ENCODE peak calls at places on chromosomes 4 and X, in six cellular contexts. W is HepG2, D is IMR-90, C is body of pancreas, B is spleen, R is Peyer's patch. I is an unnamed sample. For H3K9me3, the result is how much of the 10 kb centered on the place peaks cover.

GRCh38 chr4:119116021-119116420 is 19.6 kb upstream of the MYOZ2 start:
- DNase-seq in R (no peak), W (no peak), B (no peak), D (no peak), C (no peak), I (no peak)

GRCh38 chr4:17866790-17867189 is 56.0 kb downstream of the NCAPG start:
- DNase-seq in W (no peak), D (no peak), B (no peak), R (no peak), C (no peak), I (no peak)

GRCh38 chrX:126552313-126553022 is at the start of gene DCAF12L1:
- DNase-seq in R (no peak), C (no peak), B (peak), W (no peak), D (no peak), I (peak)

GRCh38 chrX:149497626-149498025 is 7.5 kb downstream of the IDS start:
- DNase-seq in C (no peak), D (peak), W (no peak), R (no peak), B (no peak), I (no peak)

GRCh38 chr4:82561745-82562552 is at the start of gene TMEM150C:
- DNase-seq in C (peak), R (no peak), W (no peak), D (no peak), B (no peak), I (peak)

GRCh38 chr4:66766557-66766956 is 778.7 kb downstream of the CENPC start:
- DNase-seq in W (no peak), C (no peak), D (no peak), R (no peak), B (no peak), I (no peak)

GRCh38 chr4:113978561-113979156 is 788 bp downstream of the ARSJ start:
- DNase-seq in W (no peak), B (peak), C (no peak), D (peak), R (no peak), I (no peak)

GRCh38 chr4:57320217-57320616 is 210.0 kb upstream of the IGFBP7 start:
- DNase-seq in B (no peak), C (no peak), W (no peak), R (no peak), D (no peak), I (no peak)

GRCh38 chrX:142233400-142233799 is 28.3 kb upstream of the MAGEC2 start:
- DNase-seq in B (no peak), C (no peak), W (no peak), D (no peak), R (no peak), I (no peak)

GRCh38 chrX:48703642-48704481 is 7.3 kb downstream of the SUV39H1 start:
- DNase-seq in B (peak), W (no peak), C (no peak), D (peak), R (no peak), I (no peak)

GRCh38 chr4:175413561-175413960 is 398.5 kb downstream of the GPM6A start:
- DNase-seq in R (no peak), D (no peak), W (no peak), B (no peak), C (no peak), I (no peak)

GRCh38 chrX:44060221-44060620 is 87.0 kb upstream of the NDP start:
- DNase-seq in D (no peak), B (no peak), C (no peak), W (no peak), R (no peak), I (no peak)

GRCh38 chrX:108131471-108131870 is 39.9 kb downstream of the ATG4A start:
- DNase-seq in W (no peak), D (peak), R (no peak), C (no peak), B (no peak), I (no peak)

GRCh38 chrX:9788908-9789307 is 2.7 kb downstream of the SHROOM2 start:
- DNase-seq in D (peak), R (no peak), C (peak), B (peak), W (peak), I (peak)

GRCh38 chrX:3518870-3519269 is 172.4 kb upstream of the MXRA5 start:
- DNase-seq in R (peak), W (peak), C (no peak), B (no peak), D (peak), I (no peak)

GRCh38 chr4:17265139-17265538 is 246.8 kb downstream of the QDPR start:
- DNase-seq in R (no peak), C (no peak), D (no peak), B (no peak), W (no peak), I (no peak)

GRCh38 chrX:97529801-97530200 is 646.1 kb downstream of the RPA4 start:
- DNase-seq in W (no peak), B (no peak), D (peak), R (no peak), C (no peak), I (no peak)

DNA sequence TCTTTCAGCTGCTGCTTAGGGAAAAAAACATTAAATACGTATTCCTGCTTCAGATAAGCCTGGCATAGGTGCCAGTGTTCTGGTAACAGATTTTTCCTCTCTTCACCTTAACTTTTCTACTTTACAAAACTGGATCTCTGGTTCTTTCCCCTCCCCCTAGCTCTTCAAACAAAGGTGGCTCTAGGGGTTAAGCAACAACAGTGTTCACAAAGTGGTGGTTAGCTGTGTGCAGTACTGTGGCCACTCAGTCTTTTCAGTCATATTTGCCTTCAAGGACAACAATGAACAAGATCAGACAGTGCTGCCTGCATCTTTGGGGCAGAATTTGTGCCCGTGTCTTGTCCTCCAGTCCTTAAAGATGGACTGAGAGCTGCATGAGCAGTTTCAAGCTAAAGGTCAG is 15.1 kb upstream of the RGN start:
- DNase-seq in B (no peak), C (no peak), D (no peak), W (peak), R (no peak), I (no peak)
- H3K9me3 ChIP-seq in B (under half), C (under half), D (under half), W (under half), R (under half), I (under half)

DNA sequence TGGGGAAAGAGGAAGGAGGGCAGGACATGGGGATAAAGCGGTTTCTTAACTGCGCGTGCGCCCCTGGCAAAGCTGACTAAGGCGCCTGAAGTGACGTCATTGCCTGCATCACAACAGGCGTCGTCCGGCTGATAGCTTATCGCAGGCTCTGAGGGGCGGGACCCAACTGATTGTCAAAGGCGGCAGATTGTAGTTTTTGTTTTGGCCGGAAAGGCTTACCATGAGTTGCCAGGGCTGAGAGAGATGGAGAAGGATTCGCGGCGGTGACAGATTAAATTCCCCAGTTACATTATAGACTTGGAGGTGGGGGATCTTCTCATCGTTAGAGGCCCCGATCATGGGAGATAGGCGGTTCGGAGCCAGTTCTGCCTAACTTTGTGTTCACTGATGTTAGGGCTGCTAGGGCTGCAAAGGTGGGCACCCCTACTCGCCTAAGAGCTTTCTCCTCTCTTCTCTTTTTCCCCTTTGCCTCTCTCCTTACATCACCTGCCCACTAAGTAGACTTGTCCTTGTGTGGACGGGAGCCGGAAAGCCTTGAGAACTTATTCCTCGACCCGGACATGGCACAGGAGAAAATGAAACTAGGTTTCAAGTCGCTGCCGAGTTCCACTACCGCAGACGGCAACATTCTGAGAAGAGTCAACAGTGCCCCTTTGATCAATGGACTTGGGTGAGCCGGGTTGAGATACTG is 148.9 kb upstream of the PLAC1 start:
- DNase-seq in D (peak), B (peak), C (peak), R (peak), W (peak), I (peak)
- TF ChIP-seq POLR2A in D (peak), B (no peak), C (no peak), R (peak), W (peak), I (no peak)

DNA sequence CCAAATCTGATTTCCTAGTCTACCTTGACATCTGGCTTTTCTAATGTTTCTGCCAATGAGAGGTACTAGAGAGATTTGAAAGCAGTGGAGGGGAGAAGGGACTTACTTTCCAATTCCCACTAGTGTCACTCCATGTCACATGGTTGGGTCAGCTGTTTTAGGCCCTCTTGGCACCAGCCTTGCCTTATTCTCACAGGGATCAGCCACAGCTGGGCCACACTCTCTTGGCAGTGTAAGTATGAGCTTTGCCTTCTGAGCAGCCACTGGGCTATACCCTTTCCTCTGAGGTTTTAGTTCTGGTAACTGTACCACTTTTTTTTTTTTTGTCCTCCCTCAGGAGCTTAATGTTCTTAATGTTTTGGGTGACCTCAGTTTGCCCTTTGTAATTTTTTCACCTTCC is 10.2 kb upstream of the ADH1C start:
- DNase-seq in C (no peak), D (no peak), B (no peak), W (no peak), R (no peak), I (peak)
- H3K9me3 ChIP-seq in C (under half), D (under half), B (under half), W (under half), R (under half), I (under half)

DNA sequence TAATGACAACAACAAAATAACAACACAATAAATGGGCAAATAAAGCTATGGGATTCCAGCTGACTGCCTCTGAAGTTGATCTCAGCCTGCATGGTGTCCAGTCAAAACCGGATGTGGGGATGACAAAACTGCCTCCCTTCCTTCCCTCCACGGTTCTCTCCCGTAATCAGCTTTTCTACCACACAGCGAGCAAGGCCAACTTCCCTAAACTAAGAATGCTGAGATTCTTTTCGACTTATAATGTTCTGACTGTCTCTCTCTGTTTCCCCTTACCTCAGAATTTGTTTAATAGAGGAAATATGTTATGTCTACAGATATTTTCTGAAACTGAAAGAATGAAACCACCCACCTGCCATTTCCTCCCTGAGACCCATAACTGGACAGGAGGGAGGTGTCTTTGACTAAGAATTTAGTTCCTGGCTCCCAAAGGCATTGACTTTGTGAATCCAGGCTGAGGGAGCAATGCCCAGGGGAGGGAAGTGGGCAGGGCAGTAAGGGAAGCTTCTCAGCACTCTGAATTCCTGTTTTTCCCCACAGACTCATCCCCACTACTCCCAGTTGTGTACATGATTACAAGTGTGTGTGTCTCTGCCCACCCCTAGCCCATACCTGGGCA is 1.0 kb upstream of the TLR1 start:
- DNase-seq in W (no peak), B (peak), R (peak), C (no peak), D (no peak), I (no peak)
- TF ChIP-seq POLR2A in W (no peak), B (no peak), R (no peak), C (no peak), D (no peak), I (no peak)

GRCh38 chrX:152307936-152308335 is 143.2 kb downstream of the GABRA3 start:
- DNase-seq in R (no peak), D (no peak), W (no peak), B (no peak), C (no peak), I (no peak)
- H3K9me3 ChIP-seq in R (under half), D (under half), W (under half), B (under half), C (under half), I (under half)

GRCh38 chr4:19659131-19659530 is 592.6 kb upstream of the SLIT2 start:
- DNase-seq in D (no peak), B (no peak), R (no peak), W (no peak), C (no peak), I (peak)
- TF ChIP-seq POLR2A in D (no peak), B (no peak), R (no peak), W (no peak), C (no peak), I (no peak)

DNA sequence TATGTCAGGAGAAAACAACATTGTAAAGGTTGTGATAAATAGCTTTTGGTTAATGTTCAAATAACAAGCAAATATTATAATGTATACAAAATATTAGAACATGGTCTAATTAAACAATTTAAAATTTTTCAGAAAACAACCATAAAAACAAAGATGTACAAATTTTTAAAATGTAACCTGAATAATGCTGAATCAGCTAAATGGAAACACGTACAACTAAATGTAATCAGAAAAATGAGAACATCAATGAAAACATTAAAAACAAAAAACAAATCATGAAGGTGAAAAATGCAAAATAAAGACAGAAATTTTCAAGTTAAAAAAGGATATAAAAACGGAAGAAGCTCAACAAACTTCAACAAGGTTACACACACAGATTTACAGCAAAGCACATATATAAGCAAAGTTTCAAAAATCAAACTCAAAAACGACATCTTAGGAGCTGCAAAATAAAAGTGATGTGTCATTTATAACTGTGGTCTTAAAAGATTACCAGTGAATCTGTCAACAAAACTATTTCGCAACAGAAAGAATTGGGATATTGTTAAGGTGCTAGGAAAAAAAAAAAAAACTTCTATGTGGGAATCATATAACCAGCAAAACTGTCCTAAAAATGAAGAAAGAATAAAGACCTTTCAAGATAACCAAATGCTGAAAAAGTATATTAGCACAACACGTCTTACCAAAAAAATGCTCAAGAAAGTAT is 31.8 kb downstream of the ZNF732 start:
- DNase-seq in W (no peak), D (no peak), B (no peak), C (no peak), R (no peak), I (no peak)
- H3K9me3 ChIP-seq in W (half or more), D (under half), B (half or more), C (under half), R (under half), I (under half)

DNA sequence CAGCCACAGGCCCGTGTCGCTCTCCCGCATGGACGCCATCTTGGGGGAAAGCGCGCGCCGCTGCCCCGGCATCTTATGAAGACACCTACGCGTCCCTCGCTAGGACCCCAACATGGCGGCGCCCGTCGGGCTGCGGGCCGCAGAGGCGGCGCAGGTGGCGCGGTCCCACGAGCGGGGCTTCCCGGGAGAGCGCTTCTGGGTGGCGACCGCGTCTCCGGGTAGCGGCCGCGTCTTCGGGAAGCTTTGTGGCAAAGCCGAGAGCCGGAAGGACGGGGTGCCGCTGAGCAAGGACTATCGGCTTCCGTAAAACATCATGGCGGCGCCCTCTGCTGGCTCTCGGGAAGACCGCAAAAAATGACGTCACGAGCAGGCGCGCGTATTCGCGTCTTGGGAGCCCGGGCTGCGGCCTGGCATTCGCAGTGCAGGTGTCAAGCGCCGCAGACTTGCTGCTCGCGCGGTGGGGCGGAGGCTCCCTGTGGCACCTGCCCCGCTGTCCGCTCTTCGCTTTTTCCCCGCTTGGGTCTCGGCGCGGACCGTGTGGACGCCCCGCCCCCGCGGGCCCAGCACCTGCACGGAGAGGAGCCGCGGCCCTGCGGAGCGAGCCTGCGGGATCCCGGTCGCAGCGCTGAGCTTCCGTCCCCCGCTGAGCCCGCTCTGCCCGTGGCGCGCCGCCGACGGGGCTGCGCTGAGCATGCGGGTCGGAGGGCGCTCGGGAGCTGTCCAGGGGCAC is at the start of gene NELFA:
- DNase-seq in R (peak), W (peak), B (peak), D (peak), C (peak), I (peak)
- TF ChIP-seq POLR2A in R (peak), W (no peak), B (no peak), D (peak), C (peak), I (peak)

GRCh38 chrX:7127058-7127457 is 20.5 kb upstream of the STS start:
- DNase-seq in R (no peak), D (no peak), B (no peak), C (no peak), W (no peak), I (no peak)
- H3K9me3 ChIP-seq in R (under half), D (under half), B (under half), C (under half), W (under half), I (under half)